ENCODE peak calls at places on chromosomes 3 and 15, in five cellular contexts. F is ovary, N is Peyer's patch, T is tibial nerve, I is right lobe of liver. A is an unnamed sample.

GRCh38 chr3:123423026-123423425 is 25.9 kb downstream of the ADCY5 start:
- DNase-seq in F (no peak), N (no peak), T (no peak), I (peak; percentile 77), A (no peak)

GRCh38 chr3:57545636-57546268 is 1.6 kb upstream of the DNAH12 start:
- DNase-seq in F (no peak), N (no peak), T (no peak), I (no peak), A (no peak)

GRCh38 chr3:42666022-42666421 is 12.5 kb downstream of the ZBTB47 start:
- DNase-seq in F (no peak), N (no peak), T (no peak), I (no peak), A (no peak)

GRCh38 chr3:105162448-105162847 is 204.3 kb upstream of the ALCAM start:
- DNase-seq in F (no peak), N (no peak), T (no peak), I (no peak), A (no peak)

GRCh38 chr15:24054547-24055245 is 367.6 kb upstream of the NDN start:
- DNase-seq in F (no peak), N (no peak), T (no peak), I (no peak), A (no peak)

GRCh38 chr15:83700082-83700481 is 46.2 kb downstream of the ADAMTSL3 start:
- DNase-seq in F (no peak), N (no peak), T (no peak), I (no peak), A (no peak)

GRCh38 chr3:127406309-127407025 is 118.6 kb upstream of the PRR20G start:
- DNase-seq in F (no peak), N (no peak), T (no peak), I (peak; percentile 29), A (peak; percentile 51)

GRCh38 chr15:73886717-73887345 is 13.5 kb downstream of the TBC1D21 start:
- DNase-seq in F (no peak), N (no peak), T (no peak), I (no peak), A (no peak)

GRCh38 chr15:64894395-64895056 is 17.2 kb upstream of the ANKDD1A start:
- DNase-seq in F (no peak), N (peak; percentile 90), T (no peak), I (peak; percentile 67), A (no peak)

GRCh38 chr3:17204049-17204650 is 319.4 kb downstream of the PLCL2 start:
- DNase-seq in F (no peak), N (no peak), T (no peak), I (no peak), A (no peak)

DNA sequence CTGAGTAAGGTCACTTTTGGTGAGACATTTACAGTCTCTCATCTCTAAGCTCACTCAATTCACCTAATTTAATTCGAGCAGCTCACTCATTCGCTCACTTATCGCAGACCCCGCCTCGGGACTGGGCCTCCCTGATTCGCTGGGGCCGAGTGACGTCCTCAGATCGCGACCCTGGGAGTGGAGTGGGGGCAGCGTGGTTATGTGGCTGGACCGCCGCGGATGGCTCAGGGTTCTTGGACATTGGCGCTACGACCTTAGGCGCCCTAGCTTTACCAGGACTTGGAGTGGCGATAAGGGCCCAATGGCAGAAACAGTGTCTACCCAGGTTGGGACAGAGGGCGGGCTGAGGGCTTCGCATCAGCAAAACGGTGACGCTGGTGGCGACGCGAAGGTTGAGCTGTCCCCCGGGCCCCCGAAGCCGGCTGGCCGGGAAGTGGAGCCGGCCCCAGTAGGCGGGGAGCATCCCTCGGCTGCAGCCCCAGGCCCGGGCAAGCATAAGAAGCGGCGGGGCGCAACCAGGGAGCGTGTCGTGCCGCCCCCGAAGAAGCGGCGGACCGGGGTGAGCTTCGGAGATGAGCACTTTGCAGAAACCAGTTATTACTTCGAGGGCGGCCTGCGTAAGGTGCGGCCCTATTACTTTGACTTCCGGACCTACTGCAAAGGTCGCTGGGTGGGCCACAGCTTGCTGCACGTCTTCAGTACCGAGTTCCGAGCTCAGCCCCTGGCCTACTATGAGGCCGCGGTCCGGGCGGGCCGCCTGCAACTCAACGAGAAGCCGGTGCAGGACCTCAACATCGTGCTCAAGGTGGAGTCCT is at the start of gene RPUSD2:
- DNase-seq in F (peak; percentile 92), N (peak; percentile 96), T (peak; percentile 87), I (peak; percentile 95), A (peak; percentile 84)
- TF ChIP-seq POLR2A in F (peak; percentile 90), N (peak; percentile 49), T (peak; percentile 61), I (peak; percentile 77), A (peak; percentile 76)

GRCh38 chr3:187079090-187080022 is 59.9 kb downstream of the RPL39L start:
- DNase-seq in F (no peak), N (no peak), T (no peak), I (no peak), A (no peak)
- TF ChIP-seq POLR2A in F (no peak), N (no peak), T (no peak), I (no peak), A (no peak)

GRCh38 chr3:103609472-103609871 is 1174.7 kb downstream of the ZPLD1 start:
- DNase-seq in F (no peak), N (no peak), T (no peak), I (no peak), A (no peak)
- TF ChIP-seq POLR2A in F (no peak), N (no peak), T (no peak), I (no peak), A (no peak)

DNA sequence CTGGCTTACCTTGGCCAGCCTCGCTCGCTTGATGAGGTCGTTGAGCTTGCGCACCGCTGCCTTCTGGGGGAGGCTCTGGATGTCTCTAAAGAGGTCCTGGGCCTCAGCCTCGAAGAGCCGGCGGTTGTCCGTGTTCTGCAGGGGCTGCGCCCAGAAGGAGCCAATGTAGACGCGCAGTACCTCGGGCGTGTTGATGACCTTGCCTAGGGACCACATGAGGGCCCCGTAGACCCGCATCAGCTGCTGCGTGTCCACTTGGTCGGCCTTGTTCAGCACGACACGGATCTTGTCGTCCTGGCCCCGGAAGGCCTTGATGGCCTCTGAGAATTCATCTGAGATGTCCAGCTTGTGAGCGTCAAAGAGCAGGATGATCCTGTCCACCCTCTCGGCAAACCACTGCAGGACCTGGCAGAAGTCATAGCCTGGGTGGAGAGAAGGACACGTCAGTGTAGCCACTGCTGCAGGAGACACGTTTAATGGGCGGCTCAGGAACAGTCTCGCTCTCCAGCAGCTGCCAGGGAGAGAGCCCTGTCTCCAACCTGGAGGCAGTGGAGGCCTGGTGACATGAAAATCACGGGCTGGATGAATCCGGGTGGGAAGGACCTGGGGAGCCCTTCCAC is 25.5 kb upstream of the SPTBN5 start:
- DNase-seq in F (no peak), N (no peak), T (no peak), I (no peak), A (no peak)
- TF ChIP-seq POLR2A in F (no peak), N (no peak), T (no peak), I (no peak), A (no peak)

GRCh38 chr3:164488893-164489292 is 589.4 kb downstream of the SI start:
- DNase-seq in F (no peak), N (no peak), T (no peak), I (no peak), A (no peak)
- TF ChIP-seq POLR2A in F (no peak), N (no peak), T (no peak), I (no peak), A (no peak)

GRCh38 chr15:34209421-34210282 is at the start of gene KATNBL1:
- DNase-seq in F (peak; percentile 98), N (peak; percentile 94), T (peak; percentile 92), I (peak; percentile 98), A (peak; percentile 82)
- TF ChIP-seq POLR2A in F (peak; percentile 44), N (peak; percentile 91), T (peak; percentile 93), I (peak; percentile 98), A (peak; percentile 70)

GRCh38 chr15:60392601-60392985 is 5.2 kb downstream of the ANXA2 start:
- DNase-seq in F (no peak), N (no peak), T (no peak), I (no peak), A (no peak)

GRCh38 chr15:60391722-60392340 is 6.0 kb downstream of the ANXA2 start:
- DNase-seq in F (no peak), N (no peak), T (no peak), I (no peak), A (no peak)

GRCh38 chr15:60390931-60391501 is 6.8 kb downstream of the ANXA2 start:
- DNase-seq in F (peak; percentile 34), N (no peak), T (no peak), I (no peak), A (no peak)

GRCh38 chr15:60395276-60396011 is 2.3 kb downstream of the ANXA2 start:
- DNase-seq in F (no peak), N (no peak), T (no peak), I (no peak), A (no peak)

DNA sequence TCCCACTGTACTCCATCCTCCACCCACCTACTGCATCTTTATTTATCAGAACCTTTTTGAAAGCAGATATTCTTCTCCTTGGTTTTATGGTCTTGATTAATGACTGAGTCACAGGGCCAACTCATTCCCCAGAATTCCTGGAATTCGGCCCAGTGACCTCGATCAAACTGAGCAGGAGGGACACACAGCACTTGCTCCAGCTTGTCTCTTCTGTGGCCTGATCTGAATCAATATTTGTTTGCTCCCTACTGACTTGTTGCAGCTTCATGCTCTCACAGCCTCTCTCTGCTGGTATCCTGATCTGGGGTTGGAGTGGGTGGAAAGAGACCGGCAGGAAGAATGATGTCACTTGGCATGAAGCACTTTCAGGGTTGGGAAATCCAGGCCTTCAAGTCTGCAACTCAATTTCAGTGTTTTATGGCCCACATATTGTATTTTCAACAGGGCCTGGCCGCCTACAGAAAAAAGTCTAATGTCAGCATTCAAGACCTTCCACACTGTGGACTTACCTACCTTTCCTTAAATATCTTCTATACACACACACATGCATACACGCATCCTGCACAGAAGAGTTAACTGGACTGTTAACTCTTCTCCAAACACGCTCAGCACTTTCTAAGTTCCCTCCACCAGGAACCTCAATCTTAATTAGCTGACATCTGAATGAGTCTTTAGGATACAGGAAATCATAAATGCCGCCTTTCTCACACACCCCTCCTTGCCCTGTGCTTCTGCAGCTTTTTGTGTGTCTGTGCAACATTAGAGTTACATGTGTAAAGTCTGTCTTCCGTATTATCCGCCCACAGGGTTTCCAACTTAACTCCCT is 4.6 kb downstream of the ANXA2 start:
- DNase-seq in F (peak; percentile 52), N (no peak), T (peak; percentile 50), I (peak; percentile 86), A (no peak)
- TF ChIP-seq POLR2A in F (peak; percentile 48), N (peak; percentile 50), T (no peak), I (peak; percentile 32), A (no peak)

DNA sequence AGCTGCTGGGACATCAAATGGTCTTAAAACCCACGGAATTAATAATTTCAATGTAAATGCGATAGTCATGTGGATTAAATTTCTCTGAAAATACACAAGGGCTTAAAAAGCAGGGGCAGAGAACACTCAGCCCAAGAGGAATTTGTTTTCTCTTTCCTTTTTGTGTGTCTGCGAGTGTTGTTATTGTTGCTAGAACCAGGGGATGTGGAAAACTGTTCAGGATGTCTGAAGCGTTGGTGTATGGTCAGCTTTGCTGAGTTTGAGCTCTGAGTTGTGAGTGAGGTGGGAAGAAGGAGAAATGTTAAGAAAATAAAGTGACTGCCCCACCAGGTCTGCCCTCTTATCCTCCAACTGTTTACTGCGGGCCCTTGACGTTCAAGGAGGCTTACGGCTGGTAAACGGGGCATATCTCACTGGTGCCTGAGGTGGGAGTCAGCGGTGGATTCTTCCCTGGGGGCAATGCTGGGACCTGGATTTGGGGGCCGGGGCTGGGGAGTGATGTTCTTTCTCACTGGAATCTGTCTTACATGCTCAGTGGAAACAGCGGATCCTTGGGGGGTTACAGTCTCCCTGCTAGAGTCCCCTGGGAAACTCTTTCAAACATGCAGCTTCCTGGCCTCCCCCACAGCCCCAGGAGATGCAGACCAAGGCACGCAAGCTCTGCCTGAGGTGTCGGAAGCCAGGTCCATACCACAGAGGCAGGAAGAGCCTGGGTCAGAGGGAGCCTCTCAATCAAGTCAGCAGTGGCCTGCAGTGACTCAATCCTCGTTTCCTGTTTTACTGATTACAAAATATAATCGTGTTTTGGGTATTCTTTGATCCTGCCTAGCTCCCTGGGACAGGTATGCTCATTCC is 41.8 kb downstream of the ITGA11 start:
- DNase-seq in F (peak; percentile 6), N (no peak), T (no peak), I (no peak), A (no peak)
- TF ChIP-seq POLR2A in F (no peak), N (no peak), T (no peak), I (no peak), A (no peak)

A was measured in H54.